ENCODE peak calls at places on chromosomes 12 and 14, in four cellular contexts. Y is activated naive CD4-positive, alpha-beta T cell treated with anti-CD3 and anti-CD28 coated beads, Interleukin-2, amount 50 U/mL, for 72 hours; J is Right ventricle myocardium inferior; I is activated T-cell treated with anti-CD3 and anti-CD28 coated beads, Interleukin-2, amount 50 U/mL, for 4 hours. H is an unnamed sample.

GRCh38 chr14:76829650-76830421 is 3.6 kb downstream of the LRRC74A start:
- ATAC-seq in Y (no peak), J (peak; percentile 72), I (no peak), H (no peak)

GRCh38 chr12:29517265-29517664 is 19.8 kb upstream of the OVCH1 start:
- ATAC-seq in Y (no peak), J (no peak), I (no peak), H (no peak)

GRCh38 chr12:100279159-100279558 is 12.2 kb downstream of the SCYL2 start:
- ATAC-seq in Y (no peak), J (no peak), I (no peak), H (no peak)

GRCh38 chr14:93347850-93348249 is 868 bp downstream of the COX8C start:
- ATAC-seq in Y (no peak), J (no peak), I (no peak), H (no peak)

GRCh38 chr12:95022477-95022876 is 19.0 kb upstream of the NDUFA12 start:
- ATAC-seq in Y (no peak), J (no peak), I (no peak), H (no peak)

GRCh38 chr12:69070319-69071090 is 137.5 kb upstream of the CPM start:
- ATAC-seq in Y (peak; percentile 79), J (peak; percentile 80), I (peak; percentile 77), H (peak; percentile 72)

GRCh38 chr12:46112364-46112763 is 122.0 kb upstream of the SCAF11 start:
- ATAC-seq in Y (no peak), J (no peak), I (no peak), H (no peak)

GRCh38 chr12:118377891-118378470 is 1.6 kb downstream of the SUDS3 start:
- ATAC-seq in Y (no peak), J (no peak), I (no peak), H (peak; percentile 11)

GRCh38 chr14:102768223-102769048 is 8.8 kb upstream of the TRAF3 start:
- ATAC-seq in Y (peak; percentile 56), J (peak; percentile 28), I (peak; percentile 34), H (peak; percentile 44)

GRCh38 chr14:44945264-44945663 is 16.5 kb downstream of the KLHL28 start:
- ATAC-seq in Y (no peak), J (no peak), I (no peak), H (no peak)

GRCh38 chr14:70029296-70030132 is 150.3 kb downstream of the SMOC1 start:
- ATAC-seq in Y (no peak), J (no peak), I (no peak), H (no peak)

GRCh38 chr14:22386924-22387775 is 201.9 kb downstream of the DAD1 start:
- ATAC-seq in Y (no peak), J (peak; percentile 35), I (no peak), H (no peak)

GRCh38 chr14:50813544-50813863 is 17.5 kb downstream of the NIN start:
- ATAC-seq in Y (peak; percentile 74), J (no peak), I (peak; percentile 78), H (peak; percentile 37)

GRCh38 chr14:97977711-97978261 is 1180.6 kb downstream of the VRK1 start:
- ATAC-seq in Y (peak; percentile 87), J (peak; percentile 90), I (peak; percentile 82), H (peak; percentile 91)

GRCh38 chr12:2652401-2653081 is 142.2 kb upstream of the FKBP4 start:
- ATAC-seq in Y (no peak), J (no peak), I (no peak), H (no peak)

GRCh38 chr12:128976120-128976519 is 122.8 kb downstream of the GLT1D1 start:
- ATAC-seq in Y (peak; percentile 75), J (peak; percentile 26), I (peak; percentile 34), H (no peak)

GRCh38 chr14:104107611-104108569 is 22.4 kb downstream of the ASPG start:
- ATAC-seq in Y (no peak), J (no peak), I (no peak), H (peak; percentile 68)

GRCh38 chr12:76449572-76449971 is 101.4 kb upstream of the BBS10 start:
- ATAC-seq in Y (no peak), J (no peak), I (peak; percentile 30), H (peak; percentile 78)